ENCODE peak calls at places on chromosome 2, in four cellular contexts. G is heart left ventricle, D is hepatocyte, V is endothelial cell of umbilical vein. E is an unnamed sample. For H3K4me1, the result is how much of the 10 kb centered on the place peaks cover.

GRCh38 chr2:6866239-6866745 is 585 bp upstream of the CMPK2 start:
- DNase-seq in D (peak), V (peak), G (no peak), E (peak)

GRCh38 chr2:230898661-230899091 is 26.4 kb downstream of the GPR55 start:
- DNase-seq in D (no peak), G (no peak), V (no peak), E (peak)

GRCh38 chr2:20617892-20618467 is 32.9 kb downstream of the HS1BP3 start:
- DNase-seq in V (peak), G (peak), D (peak), E (peak)

GRCh38 chr2:147543056-147543455 is 301.8 kb upstream of the ACVR2A start:
- DNase-seq in G (no peak), V (no peak), D (no peak), E (no peak)

GRCh38 chr2:8334866-8335325 is 347.0 kb upstream of the ID2 start:
- DNase-seq in D (peak), V (no peak), G (no peak), E (no peak)

GRCh38 chr2:3634631-3635091 is 23.3 kb upstream of the ALLC start:
- DNase-seq in D (no peak), V (no peak), G (no peak), E (no peak)

GRCh38 chr2:65413106-65413505 is 19.3 kb downstream of the SPRED2 start:
- DNase-seq in G (no peak), D (no peak), V (no peak), E (no peak)

GRCh38 chr2:239106314-239106908 is 258.5 kb downstream of the TWIST2 start:
- DNase-seq in D (peak), G (no peak), V (peak), E (no peak)

GRCh38 chr2:85189606-85190270 is 56.5 kb downstream of the TCF7L1 start:
- DNase-seq in G (no peak), D (peak), V (no peak), E (no peak)

DNA sequence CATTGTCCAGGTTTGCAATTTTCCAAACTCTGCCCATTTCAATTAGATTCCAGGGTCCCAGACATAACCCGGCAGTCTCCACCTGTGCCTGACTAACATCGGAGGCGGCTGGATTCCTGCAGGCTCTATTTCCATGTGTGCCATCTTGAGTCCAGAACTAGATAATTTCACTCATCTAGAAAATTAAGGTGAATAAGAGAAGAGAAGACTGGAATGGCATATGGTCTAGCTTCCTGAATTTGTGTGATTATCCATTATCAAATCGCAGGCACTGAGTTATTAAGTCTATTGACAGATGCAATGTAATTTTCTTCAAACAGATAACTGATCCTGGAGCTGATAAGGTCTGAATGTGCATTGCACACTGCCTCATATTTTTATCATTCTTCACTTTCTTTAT is 305.2 kb downstream of the ETAA1 start:
- DNase-seq in D (no peak), G (no peak), V (no peak), E (no peak)
- H3K4me1 ChIP-seq in D (under half), G (under half), V (under half), E (under half)

GRCh38 chr2:165466386-165466785 is 3.1 kb upstream of the CSRNP3 start:
- DNase-seq in D (no peak), V (no peak), G (no peak), E (no peak)

GRCh38 chr2:165467921-165468320 is 1.6 kb upstream of the CSRNP3 start:
- DNase-seq in G (no peak), V (no peak), D (no peak), E (no peak)

DNA sequence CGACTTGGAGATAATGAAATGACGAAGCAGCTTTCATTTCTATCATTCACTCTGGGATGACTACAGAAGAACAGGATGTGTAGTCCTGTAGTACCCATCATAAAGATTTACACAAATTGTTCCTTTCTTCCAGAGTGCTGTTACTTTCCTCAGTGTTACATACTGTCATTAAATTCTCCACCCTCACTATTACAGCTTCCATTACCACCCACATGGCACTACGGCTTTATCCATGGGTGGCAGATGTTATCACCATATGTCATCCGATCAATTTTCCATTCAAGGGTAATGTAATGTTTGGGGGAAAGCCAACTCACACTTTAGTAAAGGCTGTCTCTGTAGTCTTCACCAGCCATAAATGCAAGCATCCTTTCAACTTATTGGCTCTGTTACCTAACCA is 7.1 kb upstream of the CSRNP3 start:
- DNase-seq in G (no peak), D (no peak), V (no peak), E (no peak)
- H3K4me1 ChIP-seq in G (under half), D (under half), V (under half), E (under half)

GRCh38 chr2:48566582-48566981 is 36.6 kb downstream of the STON1 start:
- DNase-seq in D (peak), V (no peak), G (no peak), E (peak)
- H3K4me1 ChIP-seq in D (under half), V (under half), G (under half), E (under half)

GRCh38 chr2:128311216-128311754 is 7.4 kb downstream of the HS6ST1 start:
- DNase-seq in D (no peak), V (no peak), G (no peak), E (no peak)

GRCh38 chr2:128310761-128311160 is 7.9 kb downstream of the HS6ST1 start:
- DNase-seq in G (no peak), V (no peak), D (no peak), E (peak)

GRCh38 chr2:128308889-128309288 is 9.8 kb downstream of the HS6ST1 start:
- DNase-seq in D (no peak), G (no peak), V (no peak), E (no peak)

GRCh38 chr2:128309341-128310093 is 9.2 kb downstream of the HS6ST1 start:
- DNase-seq in V (no peak), D (peak), G (peak), E (peak)

GRCh38 chr2:128310094-128310716 is 8.5 kb downstream of the HS6ST1 start:
- DNase-seq in G (no peak), D (no peak), V (no peak), E (no peak)
- H3K4me1 ChIP-seq in G (half or more), D (half or more), V (under half), E (half or more)